ENCODE peak calls at places on chromosomes 6 and 20, in seven cellular contexts. One of them, this sample, is unnamed.

GRCh38 chr6:125597411-125598253 is 151.8 kb upstream of the HEY2 start:
- DNase-seq in mucosa of gallbladder: no peak
- DNase-seq in mesendoderm: no peak
- DNase-seq in ACHN: no peak
- DNase-seq in SJSA1: no peak
- DNase-seq in nephron progenitor cell: no peak
- DNase-seq in non-pigmented ciliary epithelial cell: no peak
- DNase-seq in this sample: peak

GRCh38 chr20:6485376-6485775 is 282.1 kb upstream of the BMP2 start:
- DNase-seq in SJSA1: no peak
- DNase-seq in mesendoderm: no peak
- DNase-seq in non-pigmented ciliary epithelial cell: no peak
- DNase-seq in ACHN: no peak
- DNase-seq in mucosa of gallbladder: no peak
- DNase-seq in nephron progenitor cell: no peak
- DNase-seq in this sample: no peak

GRCh38 chr6:165574770-165575549 is 88.1 kb downstream of the PDE10A start:
- DNase-seq in mesendoderm: peak
- DNase-seq in SJSA1: no peak
- DNase-seq in mucosa of gallbladder: no peak
- DNase-seq in nephron progenitor cell: no peak
- DNase-seq in ACHN: peak
- DNase-seq in non-pigmented ciliary epithelial cell: no peak
- DNase-seq in this sample: peak

GRCh38 chr6:53067799-53068442 is 2.7 kb downstream of the FBXO9 start:
- DNase-seq in nephron progenitor cell: no peak
- DNase-seq in ACHN: no peak
- DNase-seq in SJSA1: no peak
- DNase-seq in mesendoderm: no peak
- DNase-seq in non-pigmented ciliary epithelial cell: no peak
- DNase-seq in mucosa of gallbladder: no peak
- DNase-seq in this sample: no peak

GRCh38 chr20:16821211-16822089 is 73.3 kb downstream of the OTOR start:
- DNase-seq in mucosa of gallbladder: no peak
- DNase-seq in ACHN: peak
- DNase-seq in non-pigmented ciliary epithelial cell: no peak
- DNase-seq in mesendoderm: peak
- DNase-seq in SJSA1: no peak
- DNase-seq in nephron progenitor cell: peak
- DNase-seq in this sample: peak

GRCh38 chr6:85892346-85892745 is 249.7 kb upstream of the SYNCRIP start:
- DNase-seq in nephron progenitor cell: peak
- DNase-seq in ACHN: no peak
- DNase-seq in mucosa of gallbladder: no peak
- DNase-seq in mesendoderm: peak
- DNase-seq in non-pigmented ciliary epithelial cell: no peak
- DNase-seq in SJSA1: no peak
- DNase-seq in this sample: no peak

GRCh38 chr20:37283530-37284195 is 5.8 kb upstream of the MANBAL start:
- DNase-seq in mucosa of gallbladder: peak
- DNase-seq in nephron progenitor cell: no peak
- DNase-seq in non-pigmented ciliary epithelial cell: no peak
- DNase-seq in ACHN: no peak
- DNase-seq in mesendoderm: no peak
- DNase-seq in SJSA1: no peak
- DNase-seq in this sample: no peak

GRCh38 chr6:33168624-33169023 is 23.6 kb downstream of the COL11A2 start:
- DNase-seq in non-pigmented ciliary epithelial cell: no peak
- DNase-seq in nephron progenitor cell: no peak
- DNase-seq in ACHN: no peak
- DNase-seq in mesendoderm: no peak
- DNase-seq in SJSA1: no peak
- DNase-seq in mucosa of gallbladder: no peak
- DNase-seq in this sample: no peak

GRCh38 chr6:44224154-44224977 is 971 bp downstream of the SLC29A1 start:
- DNase-seq in nephron progenitor cell: peak
- DNase-seq in mesendoderm: peak
- DNase-seq in non-pigmented ciliary epithelial cell: no peak
- DNase-seq in mucosa of gallbladder: no peak
- DNase-seq in SJSA1: no peak
- DNase-seq in ACHN: peak
- DNase-seq in this sample: no peak

GRCh38 chr6:66533921-66534404 is 826.9 kb upstream of the EYS start:
- DNase-seq in ACHN: no peak
- DNase-seq in mesendoderm: no peak
- DNase-seq in nephron progenitor cell: no peak
- DNase-seq in mucosa of gallbladder: no peak
- DNase-seq in non-pigmented ciliary epithelial cell: no peak
- DNase-seq in SJSA1: no peak
- DNase-seq in this sample: no peak

GRCh38 chr6:155261146-155261900 is 2.5 kb upstream of the CLDN20 start:
- DNase-seq in nephron progenitor cell: no peak
- DNase-seq in mucosa of gallbladder: no peak
- DNase-seq in mesendoderm: peak
- DNase-seq in non-pigmented ciliary epithelial cell: no peak
- DNase-seq in SJSA1: no peak
- DNase-seq in ACHN: no peak
- DNase-seq in this sample: no peak

GRCh38 chr6:111265842-111266241 is 178.5 kb downstream of the SLC16A10 start:
- DNase-seq in SJSA1: no peak
- DNase-seq in non-pigmented ciliary epithelial cell: no peak
- DNase-seq in mesendoderm: no peak
- DNase-seq in nephron progenitor cell: no peak
- DNase-seq in mucosa of gallbladder: no peak
- DNase-seq in ACHN: no peak
- DNase-seq in this sample: peak

GRCh38 chr6:149332602-149333311 is 15.2 kb downstream of the TAB2 start:
- DNase-seq in SJSA1: no peak
- DNase-seq in nephron progenitor cell: no peak
- DNase-seq in non-pigmented ciliary epithelial cell: no peak
- DNase-seq in ACHN: no peak
- DNase-seq in mesendoderm: no peak
- DNase-seq in mucosa of gallbladder: no peak
- DNase-seq in this sample: no peak

GRCh38 chr6:155130161-155130853 is 133.5 kb upstream of the CLDN20 start:
- DNase-seq in mucosa of gallbladder: no peak
- DNase-seq in mesendoderm: no peak
- DNase-seq in SJSA1: peak
- DNase-seq in non-pigmented ciliary epithelial cell: no peak
- DNase-seq in nephron progenitor cell: no peak
- DNase-seq in ACHN: no peak
- DNase-seq in this sample: no peak

GRCh38 chr6:155248021-155249001 is 15.5 kb upstream of the CLDN20 start:
- DNase-seq in mesendoderm: peak
- DNase-seq in SJSA1: peak
- DNase-seq in nephron progenitor cell: peak
- DNase-seq in ACHN: peak
- DNase-seq in non-pigmented ciliary epithelial cell: no peak
- DNase-seq in mucosa of gallbladder: peak
- DNase-seq in this sample: peak

GRCh38 chr20:61056627-61057312 is 195.3 kb upstream of the CDH4 start:
- DNase-seq in ACHN: no peak
- DNase-seq in non-pigmented ciliary epithelial cell: no peak
- DNase-seq in mesendoderm: no peak
- DNase-seq in mucosa of gallbladder: no peak
- DNase-seq in SJSA1: no peak
- DNase-seq in nephron progenitor cell: no peak
- DNase-seq in this sample: no peak

GRCh38 chr6:121305957-121306607 is 28.2 kb downstream of the TBC1D32 start:
- DNase-seq in mesendoderm: peak
- DNase-seq in SJSA1: no peak
- DNase-seq in nephron progenitor cell: peak
- DNase-seq in ACHN: peak
- DNase-seq in non-pigmented ciliary epithelial cell: no peak
- DNase-seq in mucosa of gallbladder: no peak
- DNase-seq in this sample: peak

GRCh38 chr20:50980851-50981713 is 22.5 kb downstream of the MOCS3 start:
- DNase-seq in mucosa of gallbladder: peak
- DNase-seq in mesendoderm: peak
- DNase-seq in non-pigmented ciliary epithelial cell: no peak
- DNase-seq in ACHN: peak
- DNase-seq in SJSA1: peak
- DNase-seq in nephron progenitor cell: peak
- DNase-seq in this sample: peak

GRCh38 chr20:63175031-63175895 is 40.7 kb downstream of the YTHDF1 start:
- DNase-seq in mesendoderm: no peak
- DNase-seq in nephron progenitor cell: peak
- DNase-seq in mucosa of gallbladder: no peak
- DNase-seq in non-pigmented ciliary epithelial cell: no peak
- DNase-seq in ACHN: no peak
- DNase-seq in SJSA1: no peak
- DNase-seq in this sample: no peak

GRCh38 chr6:20473518-20473917 is 60.7 kb upstream of the CDKAL1 start:
- DNase-seq in nephron progenitor cell: no peak
- DNase-seq in non-pigmented ciliary epithelial cell: no peak
- DNase-seq in mucosa of gallbladder: no peak
- DNase-seq in SJSA1: no peak
- DNase-seq in mesendoderm: no peak
- DNase-seq in ACHN: no peak
- DNase-seq in this sample: no peak

GRCh38 chr6:2858678-2859324 is 17.1 kb upstream of the SERPINB1 start:
- DNase-seq in SJSA1: no peak
- DNase-seq in mesendoderm: no peak
- DNase-seq in nephron progenitor cell: no peak
- DNase-seq in mucosa of gallbladder: no peak
- DNase-seq in ACHN: no peak
- DNase-seq in non-pigmented ciliary epithelial cell: no peak
- DNase-seq in this sample: no peak

GRCh38 chr6:10163159-10163962 is 251.5 kb downstream of the TFAP2A start:
- DNase-seq in SJSA1: no peak
- DNase-seq in nephron progenitor cell: no peak
- DNase-seq in ACHN: no peak
- DNase-seq in non-pigmented ciliary epithelial cell: no peak
- DNase-seq in mucosa of gallbladder: no peak
- DNase-seq in mesendoderm: no peak
- DNase-seq in this sample: no peak

GRCh38 chr6:34455831-34456230 is 10.0 kb upstream of the PACSIN1 start:
- DNase-seq in nephron progenitor cell: no peak
- DNase-seq in SJSA1: no peak
- DNase-seq in mesendoderm: no peak
- DNase-seq in ACHN: no peak
- DNase-seq in mucosa of gallbladder: no peak
- DNase-seq in non-pigmented ciliary epithelial cell: no peak
- DNase-seq in this sample: no peak

GRCh38 chr20:47304287-47304686 is 52.2 kb downstream of the ZMYND8 start:
- DNase-seq in ACHN: no peak
- DNase-seq in nephron progenitor cell: no peak
- DNase-seq in non-pigmented ciliary epithelial cell: no peak
- DNase-seq in SJSA1: no peak
- DNase-seq in mesendoderm: no peak
- DNase-seq in mucosa of gallbladder: no peak
- DNase-seq in this sample: no peak

GRCh38 chr20:36585410-36586125 is 12.2 kb downstream of the TGIF2 start:
- DNase-seq in ACHN: no peak
- DNase-seq in SJSA1: peak
- DNase-seq in mucosa of gallbladder: no peak
- DNase-seq in nephron progenitor cell: no peak
- DNase-seq in mesendoderm: peak
- DNase-seq in non-pigmented ciliary epithelial cell: no peak
- DNase-seq in this sample: no peak